ENCODE peak calls at places on chromosomes 16 and 17, in seven cellular contexts. B is left ventricle myocardium inferior, T is pancreas, O is esophagus muscularis mucosa, K is fibroblast of the aortic adventitia, Z is ovary, I is HFF-Myc. N is an unnamed sample.

GRCh38 chr17:4772235-4772613 is 538 bp downstream of the TM4SF5 start:
- DNase-seq in B (no peak), I (no peak), K (no peak), Z (no peak), T (no peak), O (no peak), N (no peak)

GRCh38 chr17:15260376-15261062 is 4.6 kb downstream of the PMP22 start:
- DNase-seq in B (peak), O (peak), I (peak), T (peak), K (peak), Z (peak), N (peak)

GRCh38 chr17:57946798-57947358 is 8.3 kb downstream of the CUEDC1 start:
- DNase-seq in Z (peak), O (no peak), T (peak), K (peak), B (no peak), I (no peak), N (no peak)

GRCh38 chr16:77250395-77250794 is 51.2 kb downstream of the SYCE1L start:
- DNase-seq in B (no peak), T (no peak), K (peak), Z (no peak), O (no peak), I (no peak), N (peak)

GRCh38 chr16:82699711-82700495 is 73.1 kb downstream of the CDH13 start:
- DNase-seq in I (peak), K (peak), T (no peak), O (no peak), B (no peak), Z (no peak), N (peak)

GRCh38 chr17:7014995-7015586 is 2.7 kb downstream of the RNASEK start:
- DNase-seq in I (no peak), O (no peak), K (peak), Z (no peak), T (no peak), B (no peak), N (no peak)

GRCh38 chr17:67056746-67057490 is 12.6 kb downstream of the CACNG1 start:
- DNase-seq in K (no peak), O (peak), Z (no peak), I (no peak), T (no peak), B (no peak), N (no peak)

GRCh38 chr16:28098171-28098958 is 34.9 kb upstream of the GSG1L start:
- DNase-seq in B (no peak), T (no peak), Z (no peak), I (no peak), K (no peak), O (no peak), N (no peak)

GRCh38 chr17:80291260-80291659 is 30.6 kb downstream of the RNF213 start:
- DNase-seq in T (no peak), O (no peak), B (peak), Z (no peak), I (no peak), K (no peak), N (no peak)

GRCh38 chr17:37098910-37099664 is 150.3 kb downstream of the AATF start:
- DNase-seq in B (no peak), K (no peak), Z (no peak), I (no peak), T (no peak), O (no peak), N (no peak)

GRCh38 chr17:7656958-7657715 is 6.4 kb downstream of the ATP1B2 start:
- DNase-seq in O (no peak), Z (peak), T (peak), I (no peak), K (peak), B (peak), N (no peak)

GRCh38 chr16:4265676-4266075 is 7.1 kb downstream of the TFAP4 start:
- DNase-seq in O (no peak), I (no peak), Z (no peak), K (no peak), T (peak), B (no peak), N (no peak)

GRCh38 chr16:72131036-72131435 is 37.4 kb downstream of the DHX38 start:
- DNase-seq in K (no peak), I (no peak), O (peak), Z (no peak), B (no peak), T (no peak), N (no peak)

GRCh38 chr16:59748531-59748930 is 1014.4 kb upstream of the GOT2 start:
- DNase-seq in Z (no peak), B (no peak), O (no peak), I (no peak), K (no peak), T (no peak), N (no peak)

GRCh38 chr16:55324491-55325447 is 766 bp downstream of the IRX6 start:
- DNase-seq in O (no peak), Z (no peak), K (no peak), T (no peak), I (no peak), B (no peak), N (no peak)

GRCh38 chr16:25988089-25988488 is 296.3 kb downstream of the HS3ST4 start:
- DNase-seq in K (no peak), B (no peak), I (no peak), O (no peak), T (no peak), Z (no peak), N (no peak)

GRCh38 chr17:73663614-73664013 is 19.4 kb upstream of the SDK2 start:
- DNase-seq in T (no peak), Z (no peak), K (no peak), O (peak), I (no peak), B (no peak), N (no peak)

GRCh38 chr17:7281074-7281952 is at the start of gene SLC2A4:
- DNase-seq in I (peak), Z (peak), K (peak), O (peak), B (peak), T (peak), N (peak)

GRCh38 chr16:54651440-54651839 is 279.2 kb upstream of the IRX5 start:
- DNase-seq in T (no peak), K (no peak), I (no peak), O (no peak), B (no peak), Z (no peak), N (no peak)

GRCh38 chr17:50165867-50166517 is at the start of gene SGCA:
- DNase-seq in I (no peak), O (no peak), B (peak), T (no peak), Z (no peak), K (peak), N (no peak)

GRCh38 chr17:50168319-50168718 is 2.5 kb downstream of the SGCA start:
- DNase-seq in Z (no peak), O (no peak), I (no peak), K (no peak), B (no peak), T (no peak), N (no peak)

GRCh38 chr17:50169121-50169764 is 3.4 kb downstream of the SGCA start:
- DNase-seq in T (no peak), O (no peak), B (no peak), Z (peak), K (peak), I (no peak), N (no peak)

GRCh38 chr17:50166518-50167181 is 845 bp downstream of the SGCA start:
- DNase-seq in O (no peak), B (no peak), K (no peak), I (no peak), Z (no peak), T (no peak), N (no peak)

DNA sequence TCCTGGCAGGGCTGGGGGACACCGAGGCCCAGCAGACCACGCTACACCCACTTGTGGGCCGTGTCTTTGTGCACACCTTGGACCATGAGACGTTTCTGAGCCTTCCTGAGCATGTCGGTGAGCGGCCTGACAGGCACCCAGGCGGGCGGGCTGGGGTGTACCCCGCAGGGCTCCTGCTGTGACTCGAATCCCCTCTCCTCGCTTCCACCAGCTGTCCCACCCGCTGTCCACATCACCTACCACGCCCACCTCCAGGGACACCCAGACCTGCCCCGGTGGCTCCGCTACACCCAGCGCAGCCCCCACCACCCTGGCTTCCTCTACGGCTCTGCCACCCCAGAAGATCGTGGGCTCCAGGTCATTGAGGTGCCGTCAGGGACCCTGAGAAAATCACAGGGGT is 1.6 kb downstream of the SGCA start:
- DNase-seq in Z (no peak), I (no peak), T (no peak), O (no peak), K (no peak), B (no peak), N (no peak)
- H3K4me3 ChIP-seq in Z (no peak), I (no peak), T (no peak), O (peak), K (no peak), B (peak), N (peak)

GRCh38 chr17:42312285-42313130 is 24.2 kb downstream of the STAT5A start:
- DNase-seq in B (peak), I (peak), T (peak), O (no peak), K (peak), Z (peak), N (no peak)

GRCh38 chr17:42310281-42311156 is 22.2 kb downstream of the STAT5A start:
- DNase-seq in Z (peak), I (no peak), T (no peak), B (no peak), O (no peak), K (no peak), N (no peak)

GRCh38 chr17:42313389-42313772 is 25.1 kb downstream of the STAT5A start:
- DNase-seq in O (no peak), I (no peak), K (no peak), Z (no peak), B (no peak), T (no peak), N (no peak)

GRCh38 chr17:42312035-42312284 is 23.7 kb downstream of the STAT5A start:
- DNase-seq in I (no peak), B (no peak), K (no peak), Z (no peak), O (no peak), T (no peak), N (no peak)

DNA sequence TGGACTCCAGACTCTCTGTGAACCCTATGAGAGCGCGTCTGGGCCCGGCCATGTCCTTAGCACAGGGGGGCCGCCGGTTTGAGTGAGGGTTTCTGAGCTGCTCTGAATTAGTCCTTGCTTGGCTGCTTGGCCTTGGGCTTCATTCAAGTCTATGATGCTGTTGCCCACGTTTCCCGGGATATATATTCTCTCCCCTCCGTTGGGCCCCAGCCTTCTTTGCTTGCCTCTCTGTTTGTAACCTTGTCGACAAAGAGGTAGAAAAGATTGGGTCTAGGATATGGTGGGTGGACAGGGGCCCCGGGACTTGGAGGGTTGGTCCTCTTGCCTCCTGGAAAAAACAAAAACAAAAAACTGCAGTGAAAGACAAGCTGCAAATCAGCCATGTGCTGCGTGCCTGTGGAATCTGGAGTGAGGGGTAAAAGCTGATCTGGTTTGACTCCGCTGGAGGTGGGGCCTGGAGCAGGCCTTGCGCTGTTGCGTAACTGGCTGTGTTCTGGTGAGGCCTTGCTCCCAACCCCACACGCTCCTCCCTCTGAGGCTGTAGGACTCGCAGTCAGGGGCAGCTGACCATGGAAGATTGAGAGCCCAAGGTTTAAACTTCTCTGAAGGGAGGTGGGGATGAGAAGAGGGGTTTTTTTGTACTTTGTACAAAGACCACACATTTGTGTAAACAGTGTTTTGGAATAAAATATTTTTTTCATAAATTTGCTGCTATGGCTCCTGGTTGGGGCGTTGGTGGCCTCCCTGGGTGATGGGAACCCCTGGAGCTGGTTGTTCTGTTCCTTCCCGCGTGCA is 23.1 kb downstream of the STAT5A start:
- DNase-seq in Z (peak), T (peak), O (no peak), K (peak), I (peak), B (peak), N (peak)
- H3K4me3 ChIP-seq in Z (no peak), T (no peak), O (peak), K (no peak), I (peak), B (peak), N (no peak)

GRCh38 chr16:14151256-14152030 is 80.3 kb downstream of the MRTFB start:
- DNase-seq in I (no peak), O (no peak), Z (no peak), B (no peak), T (no peak), K (peak), N (peak)
- H3K4me3 ChIP-seq in I (no peak), O (no peak), Z (no peak), B (no peak), T (no peak), K (no peak), N (no peak)

DNA sequence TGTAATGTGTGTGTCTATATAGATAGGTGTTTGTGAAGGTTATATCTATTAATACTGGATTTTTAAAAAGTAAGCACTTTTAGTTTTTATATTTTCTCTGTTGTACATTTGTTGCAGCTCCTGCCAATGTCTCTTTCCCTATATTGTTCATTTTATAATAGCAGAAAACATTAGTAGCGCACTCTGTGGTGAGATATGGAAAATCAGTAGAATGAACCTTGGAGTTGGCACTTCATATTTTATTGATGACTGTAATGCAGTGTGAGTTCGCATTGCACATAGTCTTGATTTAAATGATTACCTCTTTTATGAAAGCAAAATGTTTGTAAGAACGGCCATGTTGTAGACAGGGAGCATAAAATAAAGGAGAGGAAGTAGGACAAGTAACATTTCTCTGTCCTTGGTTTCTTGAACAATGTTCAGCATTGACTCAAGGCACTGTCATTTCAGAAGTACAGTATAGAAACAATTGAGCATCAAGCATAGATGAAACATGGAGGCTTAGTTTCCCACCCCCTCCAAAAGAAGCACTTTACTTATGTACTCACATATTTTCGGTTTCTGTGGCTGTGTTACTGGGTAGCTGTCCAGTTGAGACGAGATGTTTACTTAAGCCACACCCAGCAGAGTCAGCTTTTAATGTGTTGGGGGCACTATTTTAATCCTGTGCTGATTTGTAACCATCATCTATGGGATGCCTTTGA is 74.0 kb downstream of the TANC2 start:
- DNase-seq in B (no peak), Z (no peak), I (peak), O (no peak), K (peak), T (no peak), N (no peak)
- H3K4me3 ChIP-seq in B (peak), Z (peak), I (no peak), O (no peak), K (peak), T (no peak), N (no peak)

DNA sequence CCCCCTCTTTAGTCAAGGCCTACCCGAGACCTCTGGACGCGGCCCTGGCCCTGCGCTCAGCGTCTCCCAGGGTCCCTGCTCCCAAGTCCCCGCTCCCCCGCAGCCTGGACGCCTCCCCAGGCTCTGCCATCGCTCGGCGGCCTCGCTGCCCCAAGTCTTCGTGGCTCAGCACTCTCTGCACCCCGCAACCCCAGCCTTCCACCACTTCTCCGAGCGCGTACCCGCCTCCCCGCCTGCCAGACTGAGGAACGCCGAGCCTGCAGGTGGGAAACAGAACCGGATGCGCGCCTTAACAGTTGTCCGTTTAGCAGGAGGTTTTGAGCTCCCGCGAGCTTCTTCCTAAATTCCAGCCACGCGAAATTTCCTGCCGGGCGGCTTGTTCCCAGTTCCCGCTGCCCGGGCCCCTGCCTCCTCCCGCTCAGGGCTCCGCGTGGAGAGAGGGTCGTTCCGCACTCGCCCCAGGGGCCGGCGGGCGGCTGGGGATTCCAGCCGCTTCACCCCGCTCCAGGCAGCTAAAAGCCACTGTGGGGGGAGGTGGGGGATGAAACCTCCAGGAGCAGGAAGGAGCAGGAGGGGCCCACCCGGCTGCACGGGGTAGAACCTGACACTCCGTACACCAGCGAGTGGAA is 87.7 kb downstream of the KCNJ12 start:
- DNase-seq in B (no peak), I (no peak), T (no peak), Z (no peak), O (no peak), K (no peak), N (no peak)
- H3K4me3 ChIP-seq in B (peak), I (no peak), T (no peak), Z (no peak), O (peak), K (no peak), N (no peak)

DNA sequence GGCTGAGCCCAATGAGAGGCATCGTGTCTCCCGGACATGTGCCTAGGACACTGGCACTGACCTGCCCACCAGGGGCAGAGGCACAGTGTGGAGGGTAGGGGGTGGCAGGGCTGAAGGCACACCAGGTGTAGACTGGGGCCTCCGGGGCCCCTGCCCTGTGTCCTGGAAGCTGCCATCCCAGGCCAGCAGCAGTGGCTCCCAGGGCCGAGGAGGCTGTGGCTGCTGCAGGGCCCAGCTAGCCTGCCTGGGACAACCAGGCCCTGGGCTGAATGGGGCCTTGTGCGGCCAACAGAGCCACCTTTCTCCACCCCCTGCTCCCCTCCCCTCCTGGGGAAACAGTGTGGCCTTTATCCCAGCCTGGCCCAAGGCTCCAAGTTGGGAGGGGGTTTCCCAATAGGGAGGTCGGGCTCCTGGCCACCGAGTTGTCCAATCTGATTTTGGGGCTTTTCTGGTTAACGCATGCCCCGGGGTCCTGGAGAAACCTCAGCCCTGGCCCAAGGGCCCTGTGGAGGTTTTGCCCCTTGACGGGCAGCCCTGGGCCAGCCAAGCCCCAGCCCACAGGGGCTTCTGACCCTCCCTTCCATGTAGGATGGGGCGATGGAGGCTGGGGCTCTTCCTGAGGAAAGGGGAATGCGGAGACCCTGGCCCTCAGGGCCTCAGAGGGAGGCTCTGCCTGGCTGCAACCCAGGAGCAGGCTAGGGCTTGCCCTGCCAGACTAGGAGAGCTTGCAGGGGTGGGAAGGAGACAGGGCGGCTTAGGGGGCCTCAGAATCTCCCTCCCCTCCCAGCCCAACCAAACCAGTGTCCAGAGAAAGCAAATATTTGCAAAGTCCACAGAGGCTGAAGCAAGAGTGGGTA is 4.2 kb downstream of the MTSS2 start:
- DNase-seq in Z (peak), I (no peak), O (no peak), B (peak), K (no peak), T (no peak), N (no peak)
- H3K4me3 ChIP-seq in Z (no peak), I (no peak), O (peak), B (peak), K (no peak), T (no peak), N (peak)

GRCh38 chr17:9844153-9844552 is 18.4 kb downstream of the GLP2R start:
- DNase-seq in K (no peak), I (no peak), Z (no peak), B (no peak), T (no peak), O (no peak), N (no peak)
- H3K4me3 ChIP-seq in K (no peak), I (no peak), Z (no peak), B (no peak), T (no peak), O (no peak), N (no peak)

DNA sequence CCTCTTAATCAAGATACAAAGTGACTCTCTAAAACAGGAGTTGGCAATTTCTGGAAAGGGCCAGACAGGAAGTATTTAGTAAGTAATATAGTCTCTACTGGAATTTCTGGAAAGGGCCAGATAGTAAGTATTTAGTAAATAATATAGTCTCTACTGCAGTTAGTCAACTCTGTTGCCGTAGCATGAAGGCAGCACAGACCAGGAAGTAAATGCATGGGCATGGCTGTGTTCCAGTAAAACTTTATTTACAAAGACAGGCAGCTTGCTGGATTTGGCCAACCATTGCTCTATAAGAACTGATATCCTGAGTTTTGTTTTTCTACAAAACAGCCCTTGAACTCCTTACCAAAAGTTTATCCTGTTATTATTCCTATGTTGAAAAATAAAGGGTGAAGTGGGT is 16.9 kb downstream of the LDAF1 start:
- DNase-seq in B (no peak), O (no peak), Z (no peak), I (no peak), T (no peak), K (no peak), N (no peak)
- H3K4me3 ChIP-seq in B (no peak), O (no peak), Z (no peak), I (no peak), T (no peak), K (no peak), N (no peak)